ENCODE peak calls at places on chromosomes 7 and 10, in six cellular contexts. T, U, S, A, D and F are unnamed samples.

GRCh38 chr7:128221929-128222403 is 19.1 kb upstream of the LEP start:
- DNase-seq in S (peak; percentile 47), U (peak; percentile 74), T (no peak), D (no peak), A (peak; percentile 76), F (no peak)

GRCh38 chr10:5775705-5776104 is 37.5 kb downstream of the GDI2 start:
- DNase-seq in U (no peak), D (no peak), T (peak; percentile 26), A (no peak), S (no peak), F (no peak)

GRCh38 chr10:132707121-132707775 is 78.7 kb downstream of the NKX6-2 start:
- DNase-seq in U (no peak), A (no peak), T (no peak), D (no peak), S (no peak), F (no peak)

GRCh38 chr10:71990706-71991269 is 26.6 kb downstream of the CHST3 start:
- DNase-seq in D (no peak), A (peak; percentile 60), S (no peak), U (no peak), T (no peak), F (no peak)

GRCh38 chr10:70856454-70856853 is 31.9 kb downstream of the PCBD1 start:
- DNase-seq in T (no peak), D (no peak), U (no peak), A (no peak), S (no peak), F (no peak)

GRCh38 chr10:110365356-110366143 is 60.8 kb upstream of the SMNDC1 start:
- DNase-seq in S (no peak), T (no peak), D (no peak), U (no peak), A (no peak), F (no peak)

GRCh38 chr10:132476146-132477065 is 61.2 kb upstream of the INPP5A start:
- DNase-seq in T (no peak), U (no peak), D (no peak), A (no peak), S (no peak), F (no peak)

GRCh38 chr10:123018531-123018930 is 9.7 kb downstream of the ACADSB start:
- DNase-seq in D (no peak), U (no peak), T (no peak), S (no peak), A (no peak), F (no peak)

GRCh38 chr7:119761776-119762175 is 511.2 kb upstream of the KCND2 start:
- DNase-seq in A (no peak), T (no peak), D (no peak), S (no peak), U (no peak), F (no peak)

GRCh38 chr7:36157506-36158320 is 4.7 kb downstream of the EEPD1 start:
- DNase-seq in D (no peak), U (no peak), T (no peak), A (no peak), S (no peak), F (no peak)

GRCh38 chr7:157234271-157234670 is 95.5 kb downstream of the UBE3C start:
- DNase-seq in S (no peak), T (no peak), U (no peak), A (peak; percentile 83), D (no peak), F (no peak)

GRCh38 chr10:97778452-97779302 is 6.9 kb upstream of the SFRP5 start:
- DNase-seq in D (no peak), S (no peak), T (no peak), A (no peak), U (no peak), F (no peak)

GRCh38 chr10:133359554-133359971 is 1.7 kb upstream of the FUOM start:
- DNase-seq in S (no peak), D (no peak), A (no peak), T (no peak), U (peak; percentile 49), F (no peak)

GRCh38 chr10:110076559-110077318 is 69.0 kb downstream of the ADD3 start:
- DNase-seq in A (peak; percentile 94), D (peak; percentile 58), T (peak; percentile 38), S (peak; percentile 3), U (peak; percentile 33), F (no peak)

GRCh38 chr10:32489935-32490334 is 44.0 kb downstream of the CCDC7 start:
- DNase-seq in U (no peak), D (no peak), A (no peak), T (no peak), S (no peak), F (no peak)

DNA sequence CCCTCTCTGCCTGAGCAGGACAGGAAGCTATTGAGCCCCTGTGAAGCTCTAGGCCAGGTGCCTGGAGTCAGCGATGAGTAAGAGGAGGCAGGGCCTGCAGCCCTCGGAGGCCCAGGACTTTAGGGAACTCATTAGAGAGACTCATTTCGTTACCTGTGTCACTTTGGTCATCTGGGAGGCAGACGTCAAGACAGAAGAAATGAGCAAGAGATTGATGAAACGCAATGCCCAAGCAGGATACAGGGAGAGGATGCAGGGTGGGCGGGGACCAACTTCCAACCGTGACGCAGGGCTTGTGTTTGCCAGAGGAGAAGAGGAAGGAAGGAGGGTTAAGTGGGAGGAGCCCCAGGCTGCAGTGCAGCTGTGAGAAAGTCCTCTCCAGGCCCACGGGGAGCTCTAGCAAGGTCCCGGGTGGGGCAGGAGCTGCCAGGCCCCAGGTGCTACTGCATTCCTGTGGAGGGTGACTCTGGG is 26.4 kb upstream of the GNA12 start:
- DNase-seq in D (peak; percentile 57), U (peak; percentile 81), T (peak; percentile 73), A (peak; percentile 59), S (peak; percentile 39), F (no peak)
- H3K4me3 ChIP-seq in D (no peak overlapping the region), U (no peak overlapping the region), T (no peak overlapping the region), A (no peak overlapping the region), S (peak overlapping the region; percentile 24), F (no peak overlapping the region)

DNA sequence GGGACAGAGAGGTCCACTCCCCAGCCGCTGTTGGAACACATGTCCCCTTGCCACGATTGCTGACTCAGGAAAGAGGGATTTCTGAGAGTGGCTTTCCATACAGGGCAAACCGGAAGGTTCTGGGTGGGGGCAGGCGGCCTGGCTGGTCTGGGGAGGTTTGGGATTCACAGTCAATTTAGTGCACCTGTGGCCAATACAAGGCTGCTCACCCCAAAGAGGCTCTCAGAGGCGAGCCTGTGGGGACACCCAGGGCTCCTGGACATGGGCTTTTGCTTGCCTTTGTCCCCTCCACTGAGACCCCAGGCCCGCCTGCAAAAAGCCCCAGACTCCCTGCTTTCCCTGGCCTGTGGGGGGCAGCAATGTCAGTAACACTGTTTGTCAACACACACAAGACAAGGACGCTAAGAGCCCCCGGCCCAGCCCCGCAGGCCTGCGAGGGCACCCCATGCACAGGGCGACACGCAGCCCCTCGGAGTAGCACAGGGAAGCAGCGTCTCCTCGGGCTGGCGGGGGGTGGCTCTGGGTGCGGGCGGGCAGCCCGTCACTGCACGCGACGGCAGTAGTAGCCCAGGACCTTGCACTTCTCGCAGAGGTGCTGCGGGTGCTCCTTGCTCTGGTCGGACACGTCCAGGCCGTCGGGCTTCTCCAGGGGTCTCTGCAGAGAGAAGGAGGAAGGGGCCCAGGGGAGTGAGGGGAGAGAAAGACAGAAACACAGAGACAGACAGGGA is 38.7 kb downstream of the PPIF start:
- DNase-seq in T (no peak), A (no peak), U (no peak), D (no peak), S (no peak), F (no peak)
- TF ChIP-seq CTCF in T (no peak), A (no peak), U (no peak), D (no peak), S (no peak), F (no peak)

DNA sequence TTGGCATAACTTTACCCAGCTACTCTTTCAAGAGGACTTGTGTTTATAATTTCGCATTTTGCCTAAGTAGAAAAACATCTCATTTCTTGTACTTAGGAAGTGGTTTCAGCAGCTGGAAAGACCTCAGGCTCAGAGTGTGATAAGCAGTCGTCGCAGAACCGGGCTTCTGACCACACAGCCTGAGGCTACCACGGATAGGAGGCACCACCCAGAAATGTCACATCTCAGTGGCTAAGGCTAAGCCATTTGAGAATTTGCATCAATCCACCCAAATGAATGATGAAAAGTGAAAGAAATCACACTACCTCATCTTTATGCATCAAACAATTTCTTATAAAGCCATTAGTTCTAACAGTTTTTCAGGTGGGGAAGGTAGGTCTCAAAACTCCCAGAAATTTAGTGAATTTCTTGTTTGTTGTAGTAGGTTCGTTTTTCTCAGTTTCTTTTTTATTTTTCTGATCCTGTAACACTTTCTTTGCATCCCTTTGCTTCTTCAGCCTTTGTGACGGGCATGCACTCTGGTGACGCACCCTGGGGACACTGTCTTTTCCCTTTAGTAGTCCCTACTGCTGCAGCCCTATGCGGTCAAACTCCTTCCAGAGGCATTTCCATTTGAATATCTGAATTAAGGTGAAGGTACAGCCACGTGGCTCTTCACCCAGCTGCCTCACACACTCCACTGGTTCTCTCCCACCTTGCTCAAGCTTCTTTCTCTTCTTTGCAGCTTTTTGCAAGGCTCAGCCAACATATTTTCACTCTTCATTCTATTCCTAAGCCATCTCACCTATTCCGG is 68.5 kb downstream of the MAP3K8 start:
- DNase-seq in T (no peak), S (no peak), A (peak; percentile 48), D (no peak), U (peak; percentile 55), F (no peak)
- H3K4me3 ChIP-seq in T (no peak overlapping the region), S (no peak overlapping the region), A (no peak overlapping the region), D (no peak overlapping the region), U (no peak overlapping the region), F (no peak overlapping the region)

GRCh38 chr7:42699415-42700178 is 212.3 kb downstream of the C7orf25 start:
- DNase-seq in T (no peak), A (no peak), U (no peak), S (no peak), D (no peak), F (no peak)

GRCh38 chr7:42694894-42695553 is 216.8 kb downstream of the C7orf25 start:
- DNase-seq in U (no peak), T (no peak), S (no peak), A (peak; percentile 41), D (no peak), F (peak; percentile 63)

GRCh38 chr7:42704710-42705109 is 207.2 kb downstream of the C7orf25 start:
- DNase-seq in U (no peak), A (no peak), T (no peak), S (no peak), D (no peak), F (no peak)

GRCh38 chr7:42702647-42703046 is 209.2 kb downstream of the C7orf25 start:
- DNase-seq in U (no peak), T (no peak), A (no peak), S (no peak), D (no peak), F (no peak)

DNA sequence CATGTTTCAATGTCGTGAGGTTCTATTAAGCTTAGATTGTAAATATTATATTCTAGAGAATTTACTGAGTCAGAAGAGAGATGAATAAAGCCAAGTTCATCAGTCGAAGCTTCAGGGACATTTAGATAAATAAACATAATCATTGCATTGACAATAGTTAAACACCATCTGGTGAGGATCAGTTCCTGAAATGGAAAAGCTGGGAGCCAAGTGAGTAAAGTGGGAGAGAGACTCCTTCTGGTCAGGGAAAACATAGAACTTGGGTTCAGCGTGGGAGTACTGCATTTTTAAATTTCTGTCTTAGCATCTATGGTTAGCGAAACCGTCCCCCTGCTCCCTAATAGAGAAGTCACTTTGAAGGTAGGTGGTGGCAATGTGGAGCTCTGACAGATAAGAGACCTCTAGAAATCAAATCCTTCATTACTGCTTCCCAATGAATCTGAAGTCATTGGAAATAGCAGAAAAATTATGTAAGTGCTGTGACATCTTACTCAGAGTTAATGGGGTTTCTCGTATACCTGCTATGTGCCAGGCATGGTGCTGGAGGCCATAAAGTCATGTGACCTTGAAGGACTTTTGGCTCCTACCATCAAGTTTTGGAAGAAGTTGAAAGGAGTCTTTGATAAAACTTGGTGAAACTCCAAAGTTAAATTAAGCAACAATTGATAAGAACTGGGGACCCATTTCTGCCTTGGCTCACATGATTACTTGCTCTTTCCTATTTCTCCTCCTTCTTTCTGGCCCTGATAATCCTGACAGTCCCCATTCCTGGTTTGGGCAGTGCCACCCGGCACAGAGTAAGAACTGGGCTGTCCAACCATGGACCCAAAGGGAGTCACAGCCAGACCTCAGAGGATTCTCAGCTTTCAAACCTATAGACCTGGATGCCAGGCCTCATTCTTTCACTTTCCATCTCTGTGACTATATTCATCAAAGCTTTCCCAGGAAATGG is 211.2 kb downstream of the C7orf25 start:
- DNase-seq in T (no peak), U (no peak), A (peak; percentile 55), D (no peak), S (no peak), F (no peak)
- TF ChIP-seq CTCF in T (no peak), U (no peak), A (peak; percentile 19), D (no peak), S (no peak), F (peak; percentile 7)